ENCODE peak calls at places on chromosomes 12 and 14, in eight cellular contexts. B is AG04450, C is nephron progenitor cell, L is GM12878, U is fibroblast of the aortic adventitia, O is stomach, V is pancreas, D is A549. P is an unnamed sample.

GRCh38 chr12:99390707-99391106 is 256.8 kb upstream of the GARIN6 start:
- DNase-seq in B (no peak), C (peak), L (no peak), U (no peak), O (no peak), V (no peak), D (peak), P (peak)

GRCh38 chr12:91172051-91172450 is 10.6 kb downstream of the DCN start:
- DNase-seq in B (no peak), C (no peak), L (no peak), U (peak), O (no peak), V (no peak), D (no peak), P (no peak)

GRCh38 chr14:57699947-57700346 is 165.9 kb downstream of the SLC35F4 start:
- DNase-seq in B (no peak), C (no peak), L (no peak), U (no peak), O (no peak), V (no peak), D (no peak), P (no peak)

GRCh38 chr14:76985021-76985420 is 43.5 kb downstream of the IRF2BPL start:
- DNase-seq in B (no peak), C (no peak), L (no peak), U (peak), O (no peak), V (no peak), D (no peak), P (no peak)

GRCh38 chr14:95063391-95063790 is 93.9 kb downstream of the DICER1 start:
- DNase-seq in B (no peak), C (no peak), L (no peak), U (no peak), O (no peak), V (no peak), D (no peak), P (peak)

GRCh38 chr12:113485330-113485729 is 13.7 kb upstream of the LHX5 start:
- DNase-seq in B (no peak), C (no peak), L (no peak), U (no peak), O (no peak), V (no peak), D (no peak), P (peak)

GRCh38 chr12:92010853-92011701 is 134.6 kb downstream of the BTG1 start:
- DNase-seq in B (no peak), C (no peak), L (no peak), U (no peak), O (no peak), V (no peak), D (no peak), P (no peak)

GRCh38 chr12:124804011-124804621 is 59.5 kb downstream of the SCARB1 start:
- DNase-seq in B (no peak), C (no peak), L (no peak), U (peak), O (peak), V (peak), D (peak), P (peak)

DNA sequence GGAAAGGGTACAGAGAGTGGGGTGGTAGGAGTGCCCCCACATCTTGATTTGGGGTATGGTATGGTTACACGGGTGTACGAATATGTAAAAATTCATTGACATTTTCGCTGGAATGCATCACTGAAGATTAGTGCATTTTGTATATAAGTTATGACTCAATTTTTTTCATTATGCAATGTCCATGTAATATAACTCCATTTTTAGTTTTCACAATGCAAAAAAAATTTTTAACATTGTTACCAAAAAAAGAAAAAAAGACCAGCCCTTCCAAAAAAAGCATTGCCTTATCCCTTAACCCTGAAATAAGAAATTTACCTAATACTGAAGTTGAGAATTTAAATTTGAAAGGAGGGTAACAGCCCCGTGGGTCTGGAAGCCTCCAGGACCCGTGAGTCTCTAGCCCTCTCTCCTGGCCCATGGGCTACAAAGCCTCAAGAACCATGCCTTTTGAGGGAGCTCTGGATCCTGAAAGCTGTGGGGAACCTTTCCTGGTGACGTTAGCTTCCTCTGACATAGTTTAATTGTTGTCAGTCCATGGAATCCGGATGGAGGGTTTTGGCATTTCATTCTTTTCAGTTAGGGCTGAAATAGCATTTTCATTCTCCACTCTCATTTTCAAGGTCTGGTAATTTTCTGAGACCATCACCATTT is 55.6 kb upstream of the ACTN1 start:
- DNase-seq in B (no peak), C (no peak), L (no peak), U (peak), O (no peak), V (no peak), D (no peak), P (no peak)
- TF ChIP-seq CTCF in B (peak), C (no peak), L (no peak), U (peak), O (no peak), V (no peak), D (no peak), P (peak)

GRCh38 chr12:115947696-115948062 is 329.8 kb downstream of the MED13L start:
- DNase-seq in B (no peak), C (no peak), L (no peak), U (no peak), O (no peak), V (no peak), D (no peak), P (no peak)
- TF ChIP-seq CTCF in B (no peak), C (no peak), L (no peak), U (peak), O (no peak), V (no peak), D (no peak), P (no peak)

DNA sequence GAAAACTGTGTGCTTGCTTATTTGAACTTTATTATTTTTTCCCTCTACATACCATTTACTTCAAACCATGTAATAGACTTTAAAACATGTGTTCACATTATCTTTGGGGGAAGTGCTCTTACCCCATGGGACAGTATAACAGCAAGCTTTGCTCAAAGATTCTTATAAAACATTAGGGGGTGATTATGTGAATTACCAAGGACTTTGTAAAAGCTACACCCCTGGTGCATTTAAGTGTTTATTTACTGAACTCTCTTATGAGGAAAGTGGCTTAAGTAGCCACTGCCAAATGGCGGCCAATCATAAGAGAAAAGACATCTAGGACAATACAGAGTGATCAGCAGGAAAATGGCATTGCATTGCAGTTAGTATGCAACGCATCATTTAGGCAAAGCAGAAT is 70.3 kb downstream of the CAPZA3 start:
- DNase-seq in B (no peak), C (no peak), L (no peak), U (no peak), O (no peak), V (no peak), D (no peak), P (no peak)
- TF ChIP-seq CTCF in B (no peak), C (no peak), L (no peak), U (no peak), O (no peak), V (no peak), D (no peak), P (no peak)

GRCh38 chr14:51239813-51240803 is at the start of gene TMX1:
- DNase-seq in B (peak), C (peak), L (peak), U (peak), O (peak), V (peak), D (peak), P (peak)
- TF ChIP-seq CTCF in B (peak), C (no peak), L (peak), U (no peak), O (no peak), V (no peak), D (no peak), P (peak)

GRCh38 chr14:74368441-74368840 is 20.2 kb downstream of the VRTN start:
- DNase-seq in B (no peak), C (no peak), L (no peak), U (no peak), O (no peak), V (no peak), D (no peak), P (no peak)
- TF ChIP-seq CTCF in B (no peak), C (no peak), L (no peak), U (no peak), O (no peak), V (no peak), D (no peak), P (no peak)

GRCh38 chr14:73230051-73230450 is 7.3 kb upstream of the PAPLN start:
- DNase-seq in B (no peak), C (no peak), L (no peak), U (no peak), O (no peak), V (no peak), D (no peak), P (no peak)

GRCh38 chr14:73233564-73233963 is 3.7 kb upstream of the PAPLN start:
- DNase-seq in B (no peak), C (no peak), L (no peak), U (no peak), O (no peak), V (no peak), D (no peak), P (no peak)

GRCh38 chr14:73232984-73233383 is 4.3 kb upstream of the PAPLN start:
- DNase-seq in B (no peak), C (no peak), L (no peak), U (no peak), O (no peak), V (no peak), D (no peak), P (no peak)

GRCh38 chr14:73234029-73234428 is 3.3 kb upstream of the PAPLN start:
- DNase-seq in B (no peak), C (no peak), L (no peak), U (no peak), O (no peak), V (no peak), D (no peak), P (no peak)

DNA sequence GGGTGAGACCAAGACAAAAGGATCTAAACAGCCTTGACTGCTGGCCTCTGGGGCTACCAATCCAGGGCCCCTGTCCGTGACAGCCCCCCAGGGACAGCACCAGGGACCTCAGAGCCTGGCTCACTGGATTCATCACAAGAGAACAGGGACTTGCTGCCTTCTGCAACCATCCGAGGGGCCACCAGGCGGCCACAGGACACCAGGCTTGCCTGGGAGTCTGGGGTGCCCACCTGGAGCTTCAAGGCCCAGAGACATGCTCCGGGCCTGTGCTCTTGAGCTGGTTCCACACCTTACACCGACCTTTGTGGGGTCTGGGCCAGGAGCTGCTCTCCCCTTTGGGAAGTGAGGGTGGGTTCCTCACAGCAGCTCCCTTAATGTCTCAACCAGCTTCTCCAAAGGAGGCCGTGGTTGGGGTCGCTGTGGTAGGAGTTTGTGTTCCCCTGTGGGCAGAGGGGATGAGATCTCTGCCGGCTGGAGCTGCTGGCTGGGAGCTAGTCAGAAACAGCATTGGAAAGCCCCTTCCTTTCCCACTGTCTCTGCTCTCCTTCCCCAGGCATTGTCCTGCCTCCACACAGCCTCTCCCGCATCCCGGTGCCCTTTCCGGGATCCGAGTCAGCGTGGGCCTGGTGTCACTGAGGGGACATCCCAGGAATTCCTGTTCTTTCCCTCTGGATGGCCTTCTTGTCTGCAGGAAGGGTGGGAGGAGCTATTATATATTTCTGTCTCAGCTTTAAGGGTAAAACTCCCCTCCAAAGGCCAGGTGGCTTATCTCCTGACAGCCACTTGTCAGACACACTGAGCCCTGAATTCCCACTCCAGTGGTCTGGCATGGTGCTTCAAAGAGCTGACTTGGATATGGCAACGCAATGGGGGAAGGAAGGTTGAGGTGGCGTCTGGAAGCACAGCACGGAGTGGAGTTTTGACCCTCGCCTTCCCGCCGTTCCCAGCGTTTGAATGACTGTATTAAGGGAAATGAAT is 5.1 kb upstream of the PAPLN start:
- DNase-seq in B (no peak), C (peak), L (no peak), U (no peak), O (no peak), V (no peak), D (peak), P (peak)
- TF ChIP-seq CTCF in B (peak), C (peak), L (peak), U (peak), O (no peak), V (no peak), D (peak), P (peak)

DNA sequence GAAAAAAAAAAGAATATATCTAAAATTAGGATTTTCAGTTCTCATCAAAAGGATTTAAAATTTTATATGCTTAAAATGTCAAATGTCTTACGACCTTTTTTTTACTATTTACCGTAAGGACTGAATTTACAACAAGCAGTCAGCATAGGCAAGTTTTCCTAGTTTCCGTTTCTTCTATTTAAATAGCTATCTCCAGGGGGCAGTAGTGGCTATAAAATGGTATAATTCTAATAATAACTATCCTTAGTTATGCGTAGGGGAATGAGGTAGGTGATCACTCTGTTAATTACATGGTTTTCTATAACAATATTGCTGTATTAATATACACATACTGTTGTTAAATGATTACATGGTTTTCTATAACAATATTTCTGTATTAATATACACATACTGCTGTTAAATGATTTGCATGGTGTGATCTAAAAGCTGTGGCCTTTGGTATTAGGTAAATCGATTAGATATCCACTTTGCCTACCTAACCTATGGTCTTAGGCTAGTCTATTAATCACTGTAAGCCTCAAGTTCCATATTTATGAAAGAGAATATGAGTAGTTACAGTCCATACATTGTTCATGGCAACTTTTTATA is 217.7 kb upstream of the PDZRN4 start:
- DNase-seq in B (no peak), C (no peak), L (no peak), U (no peak), O (no peak), V (no peak), D (no peak), P (no peak)
- TF ChIP-seq CTCF in B (no peak), C (no peak), L (no peak), U (no peak), O (no peak), V (no peak), D (peak), P (peak)

DNA sequence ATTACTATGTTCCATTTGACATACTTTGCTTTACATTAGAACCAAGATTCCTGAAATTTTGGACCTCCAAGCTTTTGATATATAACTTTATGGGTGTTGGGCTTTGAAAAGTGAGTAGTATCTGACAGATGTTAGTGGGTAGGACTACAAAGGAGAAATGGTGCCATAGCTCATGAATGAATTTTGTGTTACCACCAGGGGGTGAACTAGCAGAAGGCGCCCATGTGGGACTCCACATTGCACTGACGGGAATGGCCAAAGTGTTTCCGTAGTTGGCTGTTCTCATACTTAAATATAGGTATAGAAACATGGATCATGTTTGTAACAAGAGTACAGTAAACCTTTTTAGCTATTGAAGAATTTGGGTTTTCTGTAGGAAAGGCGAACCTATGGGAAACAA is 337.5 kb downstream of the FLRT2 start:
- DNase-seq in B (no peak), C (no peak), L (no peak), U (no peak), O (no peak), V (no peak), D (peak), P (no peak)
- TF ChIP-seq CTCF in B (no peak), C (peak), L (no peak), U (no peak), O (no peak), V (no peak), D (no peak), P (peak)

DNA sequence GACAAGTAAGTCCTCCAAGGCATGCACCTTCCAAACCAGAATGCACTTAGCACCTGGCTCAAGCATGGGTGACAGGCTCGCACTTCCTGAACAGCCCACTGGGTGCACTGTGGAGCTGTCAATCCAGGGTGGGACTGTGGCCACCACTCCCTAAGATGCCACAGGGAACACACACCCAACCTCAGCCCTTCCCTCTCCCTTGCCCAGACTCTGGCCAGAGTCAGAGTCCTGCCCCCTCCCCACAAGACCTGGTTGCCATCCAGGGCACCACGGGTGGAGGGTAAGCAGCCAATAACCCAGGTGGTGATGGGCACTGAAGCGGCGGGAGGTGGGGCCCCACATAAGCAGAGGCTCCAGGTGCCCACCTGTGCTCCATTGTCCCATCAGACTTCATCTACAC is 160.6 kb downstream of the MYRFL start:
- DNase-seq in B (no peak), C (peak), L (no peak), U (no peak), O (no peak), V (no peak), D (peak), P (peak)
- TF ChIP-seq CTCF in B (peak), C (no peak), L (peak), U (peak), O (no peak), V (no peak), D (no peak), P (peak)

P was measured in endodermal cell.